ENCODE peak calls at places on chromosomes 4 and X, in ten cellular contexts. Z is AML-193; T is sigmoid colon; E is iris pigment epithelial cell; J is iPS DF 6.9; H is hepatocyte; N is Peyer's patch; Y is progenitor cell of endocrine pancreas; S is stimulated activated CD8-positive, alpha-beta memory T cell treated with anti-CD3 and anti-CD28 coated beads, Interleukin-2, amount 100 ng/mL, for 48 hours; B is T1000. M is an unnamed sample.

GRCh38 chr4:157143365-157143764 is 67.4 kb downstream of the GLRB start:
- DNase-seq in Z (peak; percentile 3), T (no peak), E (no peak), J (no peak), H (no peak), N (no peak), Y (no peak), S (no peak), B (no peak), M (no peak)

GRCh38 chrX:40573763-40574162 is 7.0 kb upstream of the ATP6AP2 start:
- DNase-seq in Z (no peak), T (no peak), E (peak; percentile 28), J (no peak), H (no peak), N (no peak), Y (no peak), S (no peak), B (no peak), M (no peak)

GRCh38 chrX:140501321-140501720 is 3.5 kb downstream of the SOX3 start:
- DNase-seq in Z (no peak), T (no peak), E (no peak), J (no peak), H (no peak), N (no peak), Y (no peak), S (no peak), B (no peak), M (no peak)

GRCh38 chr4:174739576-174739975 is 89.5 kb downstream of the GLRA3 start:
- DNase-seq in Z (no peak), T (no peak), E (peak; percentile 3), J (no peak), H (no peak), N (no peak), Y (no peak), S (no peak), B (no peak), M (no peak)

GRCh38 chr4:10456270-10457254 is 664 bp downstream of the ZNF518B start:
- DNase-seq in Z (no peak), T (peak; percentile 75), E (peak; percentile 70), J (no peak), H (peak; percentile 81), N (peak; percentile 79), Y (peak; percentile 29), S (peak; percentile 48), B (no peak), M (peak; percentile 56)

GRCh38 chr4:80500593-80500992 is 165.1 kb downstream of the CFAP299 start:
- DNase-seq in Z (no peak), T (no peak), E (peak; percentile 0), J (no peak), H (no peak), N (peak; percentile 50), Y (no peak), S (no peak), B (no peak), M (no peak)

GRCh38 chr4:119212251-119212963 is at the start of gene USP53:
- DNase-seq in Z (no peak), T (peak; percentile 99), E (peak; percentile 99), J (peak; percentile 92), H (peak; percentile 99), N (peak; percentile 99), Y (peak; percentile 98), S (peak; percentile 92), B (peak; percentile 99), M (peak; percentile 99)

GRCh38 chr4:156517956-156518355 is 453.6 kb downstream of the PDGFC start:
- DNase-seq in Z (no peak), T (no peak), E (no peak), J (no peak), H (no peak), N (no peak), Y (no peak), S (no peak), B (no peak), M (no peak)

GRCh38 chr4:53592128-53592527 is 842 bp upstream of the LNX1 start:
- DNase-seq in Z (no peak), T (no peak), E (no peak), J (no peak), H (peak; percentile 38), N (peak; percentile 73), Y (no peak), S (no peak), B (no peak), M (no peak)

GRCh38 chr4:89419121-89419695 is 111.6 kb upstream of the GPRIN3 start:
- DNase-seq in Z (no peak), T (no peak), E (no peak), J (no peak), H (no peak), N (no peak), Y (no peak), S (no peak), B (no peak), M (no peak)

GRCh38 chr4:39490322-39490721 is 31.5 kb downstream of the LIAS start:
- DNase-seq in Z (no peak), T (no peak), E (no peak), J (no peak), H (no peak), N (no peak), Y (no peak), S (no peak), B (no peak), M (no peak)

GRCh38 chrX:16897445-16897844 is 27.3 kb upstream of the RBBP7 start:
- DNase-seq in Z (no peak), T (no peak), E (no peak), J (no peak), H (no peak), N (no peak), Y (no peak), S (no peak), B (no peak), M (peak; percentile 6)

GRCh38 chr4:39427477-39428119 is 20.9 kb downstream of the KLB start:
- DNase-seq in Z (no peak), T (no peak), E (no peak), J (no peak), H (peak; percentile 48), N (no peak), Y (no peak), S (no peak), B (no peak), M (no peak)

GRCh38 chrX:70030242-70030823 is 19.4 kb downstream of the AWAT2 start:
- DNase-seq in Z (peak; percentile 47), T (no peak), E (peak; percentile 45), J (peak; percentile 31), H (peak; percentile 62), N (peak; percentile 65), Y (peak; percentile 32), S (peak; percentile 9), B (no peak), M (peak; percentile 52)

GRCh38 chr4:15158410-15159091 is 156.3 kb downstream of the CPEB2 start:
- DNase-seq in Z (no peak), T (no peak), E (no peak), J (no peak), H (no peak), N (no peak), Y (no peak), S (no peak), B (no peak), M (no peak)

GRCh38 chr4:76028242-76028859 is 5.1 kb upstream of the CXCL10 start:
- DNase-seq in Z (peak; percentile 8), T (no peak), E (peak; percentile 16), J (no peak), H (no peak), N (no peak), Y (no peak), S (no peak), B (no peak), M (no peak)

GRCh38 chr4:12580787-12581186 is 903.4 kb downstream of the RAB28 start:
- DNase-seq in Z (no peak), T (no peak), E (no peak), J (no peak), H (no peak), N (no peak), Y (no peak), S (no peak), B (no peak), M (no peak)

GRCh38 chrX:136260801-136261200 is 9.6 kb upstream of the MAP7D3 start:
- DNase-seq in Z (no peak), T (no peak), E (peak; percentile 88), J (no peak), H (no peak), N (no peak), Y (no peak), S (no peak), B (peak; percentile 2), M (no peak)

GRCh38 chr4:145679520-145679919 is 426 bp upstream of the C4orf51 start:
- DNase-seq in Z (no peak), T (peak; percentile 69), E (peak; percentile 94), J (no peak), H (peak; percentile 71), N (no peak), Y (no peak), S (no peak), B (peak; percentile 19), M (peak; percentile 16)

M was measured in nephron progenitor cell.